ENCODE peak calls at places on chromosomes 13 and 19, in seven cellular contexts. T, N, H, U, L, W and I are unnamed samples. For H3K27me3 and H3K9me3, the result is how much of the 10 kb centered on the place peaks cover.

GRCh38 chr19:29878973-29879654 is 62.9 kb upstream of the URI1 start:
- DNase-seq in W (no peak), H (no peak), U (no peak), T (no peak), N (no peak), L (no peak), I (peak)

GRCh38 chr13:49840266-49840665 is 47.8 kb upstream of the KPNA3 start:
- DNase-seq in W (no peak), L (no peak), U (no peak), T (no peak), N (no peak), H (no peak), I (no peak)

GRCh38 chr13:49649244-49649962 is 21.1 kb downstream of the ARL11 start:
- DNase-seq in N (no peak), W (no peak), L (no peak), H (no peak), T (no peak), U (no peak), I (no peak)

GRCh38 chr13:94351292-94352000 is 128.0 kb downstream of the DCT start:
- DNase-seq in W (no peak), H (no peak), T (no peak), U (no peak), N (no peak), L (no peak), I (no peak)

GRCh38 chr19:15379996-15380647 is 535 bp upstream of the AKAP8 start:
- DNase-seq in N (peak), L (no peak), W (peak), T (no peak), U (peak), H (peak), I (no peak)

GRCh38 chr13:76991432-76991795 is 467 bp upstream of the CLN5 start:
- DNase-seq in T (peak), L (no peak), W (peak), U (no peak), H (peak), N (peak), I (no peak)

GRCh38 chr13:102651392-102651791 is 43.5 kb downstream of the METTL21C start:
- DNase-seq in L (no peak), T (no peak), H (no peak), U (no peak), W (no peak), N (no peak), I (no peak)

GRCh38 chr19:45352914-45353796 is 12.6 kb downstream of the KLC3 start:
- DNase-seq in T (no peak), H (no peak), U (no peak), L (no peak), W (no peak), N (no peak), I (no peak)

GRCh38 chr13:73938375-73939070 is 195.7 kb downstream of the KLF12 start:
- DNase-seq in W (no peak), L (no peak), U (no peak), T (no peak), N (no peak), H (no peak), I (no peak)

GRCh38 chr13:99237981-99238662 is 20.1 kb downstream of the GPR18 start:
- DNase-seq in U (no peak), H (no peak), T (no peak), N (no peak), W (no peak), L (no peak), I (no peak)

GRCh38 chr13:33767140-33767539 is 50.8 kb upstream of the RFC3 start:
- DNase-seq in W (no peak), N (no peak), H (no peak), T (no peak), L (no peak), U (no peak), I (no peak)

GRCh38 chr13:93963266-93964131 is 516.0 kb downstream of the DCT start:
- DNase-seq in N (no peak), H (no peak), U (no peak), L (no peak), T (no peak), W (no peak), I (no peak)

GRCh38 chr19:12954150-12954962 is 2.7 kb downstream of the GADD45GIP1 start:
- DNase-seq in U (no peak), W (no peak), N (no peak), T (no peak), H (no peak), L (no peak), I (no peak)

GRCh38 chr13:105735269-105735668 is 800.2 kb downstream of the EFNB2 start:
- DNase-seq in W (no peak), N (no peak), U (no peak), T (no peak), L (no peak), H (no peak), I (no peak)

GRCh38 chr13:24036115-24036514 is 124.4 kb upstream of the SPATA13 start:
- DNase-seq in H (no peak), N (no peak), U (no peak), W (no peak), L (no peak), T (no peak), I (no peak)

GRCh38 chr13:113935081-113935511 is 38.8 kb downstream of the C13orf46 start:
- DNase-seq in W (no peak), U (no peak), T (no peak), N (peak), L (no peak), H (no peak), I (no peak)

GRCh38 chr13:84994582-84994981 is 804.6 kb downstream of the SLITRK6 start:
- DNase-seq in W (no peak), T (no peak), H (no peak), L (no peak), U (no peak), N (no peak), I (no peak)

GRCh38 chr13:27619711-27620376 is 485 bp downstream of the LNX2 start:
- DNase-seq in T (no peak), W (no peak), H (peak), L (no peak), U (peak), N (peak), I (peak)

GRCh38 chr13:34863360-34864135 is 78.5 kb upstream of the NBEA start:
- DNase-seq in W (no peak), L (no peak), U (no peak), H (no peak), T (no peak), N (no peak), I (no peak)

GRCh38 chr19:35718345-35719041 is 690 bp downstream of the KMT2B start:
- DNase-seq in H (peak), T (no peak), U (no peak), L (peak), W (peak), N (peak), I (no peak)

GRCh38 chr13:20360835-20361412 is 128.8 kb upstream of the GJB6 start:
- DNase-seq in T (no peak), W (no peak), N (no peak), H (no peak), L (no peak), U (no peak), I (no peak)

GRCh38 chr13:59444210-59444857 is 719.4 kb downstream of the DIAPH3 start:
- DNase-seq in N (no peak), U (no peak), H (no peak), T (no peak), L (no peak), W (no peak), I (no peak)

GRCh38 chr19:38900220-38900629 is 456 bp downstream of the NFKBIB start:
- DNase-seq in U (no peak), N (no peak), T (no peak), W (no peak), L (no peak), H (no peak), I (no peak)

GRCh38 chr19:49679832-49680472 is 2.9 kb downstream of the PRMT1 start:
- DNase-seq in W (no peak), U (no peak), N (no peak), H (no peak), L (no peak), T (no peak), I (no peak)

GRCh38 chr13:113670541-113670940 is 3.5 kb downstream of the GRK1 start:
- DNase-seq in H (peak), U (no peak), L (no peak), N (peak), W (peak), T (no peak), I (no peak)

GRCh38 chr13:50244913-50245574 is 229.8 kb downstream of the KCNRG start:
- DNase-seq in T (peak), H (no peak), U (no peak), N (no peak), W (peak), L (no peak), I (no peak)

GRCh38 chr13:97371486-97372109 is 62.4 kb upstream of the RAP2A start:
- DNase-seq in W (no peak), L (no peak), H (no peak), N (no peak), U (no peak), T (no peak), I (no peak)

GRCh38 chr13:94309997-94310842 is 169.3 kb downstream of the DCT start:
- DNase-seq in H (no peak), W (no peak), N (no peak), U (no peak), T (no peak), L (no peak), I (no peak)

GRCh38 chr13:49635599-49636433 is 7.5 kb downstream of the ARL11 start:
- DNase-seq in W (peak), H (no peak), U (no peak), T (peak), N (no peak), L (no peak), I (no peak)

GRCh38 chr13:29125145-29125933 is 305.2 kb downstream of the MTUS2 start:
- DNase-seq in U (no peak), W (no peak), T (no peak), N (no peak), L (no peak), H (no peak), I (no peak)

GRCh38 chr13:72726721-72727416 is 560 bp downstream of the MZT1 start:
- DNase-seq in N (no peak), H (peak), T (no peak), U (no peak), L (peak), W (peak), I (no peak)

GRCh38 chr13:98083936-98084335 is 59.0 kb upstream of the FARP1 start:
- DNase-seq in N (no peak), W (no peak), T (no peak), H (no peak), U (no peak), L (no peak), I (no peak)

GRCh38 chr19:39937094-39937493 is 2.7 kb upstream of the FCGBP start:
- DNase-seq in W (no peak), U (no peak), L (no peak), T (peak), H (no peak), N (no peak), I (no peak)

GRCh38 chr13:41919031-41919740 is 41.7 kb downstream of the VWA8 start:
- DNase-seq in L (no peak), N (no peak), H (no peak), W (no peak), U (no peak), T (no peak), I (no peak)

GRCh38 chr13:94683426-94683825 is 28.9 kb downstream of the SOX21 start:
- DNase-seq in N (no peak), T (no peak), W (no peak), U (no peak), L (no peak), H (no peak), I (no peak)

GRCh38 chr13:85608255-85608829 is 190.9 kb downstream of the SLITRK6 start:
- DNase-seq in H (no peak), L (no peak), W (no peak), T (no peak), U (no peak), N (no peak), I (no peak)

GRCh38 chr13:99991013-99991805 is 9.6 kb downstream of the ZIC2 start:
- DNase-seq in T (no peak), L (no peak), W (no peak), U (no peak), H (no peak), N (no peak), I (no peak)

GRCh38 chr19:33804021-33804799 is 7.5 kb downstream of the KCTD15 start:
- DNase-seq in T (no peak), U (peak), W (peak), N (peak), H (peak), L (peak), I (no peak)

GRCh38 chr13:28375250-28375930 is 119.5 kb downstream of the FLT1 start:
- DNase-seq in N (no peak), W (no peak), T (no peak), H (no peak), U (no peak), L (no peak), I (no peak)

GRCh38 chr19:48391100-48392005 is at the start of gene KDELR1:
- DNase-seq in N (peak), H (peak), U (peak), W (peak), L (peak), T (no peak), I (peak)
- TF ChIP-seq POLR2A in N (peak), H (peak), U (peak), W (no peak), L (peak), T (peak), I (peak)

DNA sequence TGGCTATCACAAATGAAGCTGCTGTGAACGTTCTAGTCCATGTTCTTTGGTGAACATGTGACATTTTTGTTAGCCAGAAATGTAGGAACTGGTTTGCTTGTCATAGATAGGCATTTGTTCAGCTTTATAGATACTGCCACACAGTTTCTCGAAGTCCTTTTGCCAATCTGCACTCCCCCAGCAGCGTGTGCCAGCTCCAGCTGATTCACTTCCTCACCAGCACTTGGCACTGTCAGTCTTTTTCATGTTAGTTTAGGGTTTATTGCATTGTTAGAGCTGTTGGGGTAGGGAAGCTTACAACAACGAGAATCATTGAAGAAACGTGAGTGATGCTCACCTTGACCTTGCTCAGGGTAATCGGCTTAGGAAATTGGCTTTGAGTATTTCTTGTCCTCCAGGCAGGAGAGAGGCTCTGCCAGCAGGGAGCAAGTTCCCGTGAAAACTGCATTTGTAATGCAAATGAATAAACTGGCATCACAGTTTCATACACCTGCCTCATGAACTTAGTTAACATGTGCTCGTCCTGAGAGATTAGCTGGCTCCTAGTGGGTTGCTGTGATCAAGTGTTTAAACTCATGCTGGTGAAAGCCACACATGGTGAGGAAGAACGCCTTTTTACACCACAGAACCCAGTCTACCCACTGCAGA is 83.9 kb downstream of the ING1 start:
- DNase-seq in T (no peak), N (no peak), U (no peak), H (no peak), L (no peak), W (no peak), I (no peak)
- H3K27me3 ChIP-seq in T (under half), N (under half), U (under half), H (under half), L (under half), W (under half), I (under half)

GRCh38 chr19:19711306-19711933 is 21.5 kb downstream of the ZNF14 start:
- DNase-seq in T (no peak), L (no peak), W (no peak), N (no peak), H (no peak), U (no peak), I (no peak)
- H3K9me3 ChIP-seq in T (half or more), L (under half), W (half or more), N (half or more), H (half or more), U (under half), I (half or more)

DNA sequence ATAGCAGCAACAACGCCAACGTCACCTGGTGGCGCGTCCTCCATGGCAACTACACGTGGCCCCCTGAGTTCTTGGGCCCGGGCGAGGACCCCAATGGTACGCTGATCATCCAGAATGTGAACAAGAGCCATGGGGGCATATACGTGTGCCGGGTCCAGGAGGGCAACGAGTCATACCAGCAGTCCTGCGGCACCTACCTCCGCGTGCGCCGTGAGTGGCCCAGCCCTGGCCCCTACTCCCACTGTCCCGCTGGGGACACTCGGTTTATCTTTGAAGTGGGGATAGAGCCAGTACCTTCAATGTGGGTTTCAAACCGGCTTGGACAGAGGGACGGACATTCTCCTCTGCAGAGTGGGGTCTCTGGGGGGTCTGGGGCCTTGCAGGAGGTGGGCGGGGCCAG is 2.0 kb downstream of the CD79A start:
- DNase-seq in N (no peak), L (no peak), U (no peak), T (no peak), W (no peak), H (no peak), I (no peak)
- TF ChIP-seq POLR2A in N (no peak), L (no peak), U (no peak), T (no peak), W (no peak), H (no peak), I (no peak)

GRCh38 chr19:32238076-32238475 is 107.3 kb upstream of the ZNF507 start:
- DNase-seq in W (no peak), L (no peak), N (no peak), U (no peak), T (no peak), H (no peak), I (no peak)
- H3K27me3 ChIP-seq in W (under half), L (under half), N (under half), U (under half), T (under half), H (under half), I (under half)

GRCh38 chr19:57293719-57294118 is 13.4 kb downstream of the ZNF460 start:
- DNase-seq in H (no peak), T (no peak), L (no peak), W (no peak), N (no peak), U (no peak), I (no peak)

GRCh38 chr19:57288373-57288772 is 8.1 kb downstream of the ZNF460 start:
- DNase-seq in U (no peak), L (no peak), T (no peak), H (no peak), N (no peak), W (no peak), I (no peak)

DNA sequence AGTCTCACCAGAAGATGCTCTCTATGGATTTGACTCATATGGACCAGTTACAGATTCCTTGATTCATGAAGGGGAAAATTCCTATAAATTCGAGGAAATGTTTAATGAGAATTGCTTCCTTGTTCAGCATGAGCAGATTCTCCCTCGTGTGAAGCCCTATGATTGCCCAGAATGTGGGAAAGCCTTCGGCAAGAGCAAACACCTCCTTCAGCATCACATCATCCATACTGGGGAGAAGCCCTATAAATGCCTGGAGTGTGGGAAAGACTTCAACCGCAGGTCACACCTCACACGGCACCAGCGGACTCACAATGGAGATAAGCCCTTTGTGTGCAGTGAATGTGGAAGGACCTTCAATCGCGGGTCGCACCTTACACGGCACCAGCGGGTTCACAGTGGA is 10.7 kb downstream of the ZNF460 start:
- DNase-seq in N (no peak), W (no peak), L (no peak), H (no peak), T (no peak), U (no peak), I (no peak)
- H3K9me3 ChIP-seq in N (half or more), W (under half), L (under half), H (under half), T (under half), U (under half), I (under half)

GRCh38 chr13:36999054-36999927 is at the start of gene ALG5:
- DNase-seq in T (peak), W (peak), H (peak), U (peak), N (peak), L (peak), I (peak)
- TF ChIP-seq POLR2A in T (peak), W (no peak), H (peak), U (peak), N (peak), L (peak), I (peak)

GRCh38 chr19:41688687-41689086 is 617 bp upstream of the CEACAM7 start:
- DNase-seq in W (no peak), T (no peak), L (no peak), U (no peak), N (no peak), H (no peak), I (no peak)
- H3K27me3 ChIP-seq in W (half or more), T (under half), L (under half), U (under half), N (under half), H (under half), I (under half)

DNA sequence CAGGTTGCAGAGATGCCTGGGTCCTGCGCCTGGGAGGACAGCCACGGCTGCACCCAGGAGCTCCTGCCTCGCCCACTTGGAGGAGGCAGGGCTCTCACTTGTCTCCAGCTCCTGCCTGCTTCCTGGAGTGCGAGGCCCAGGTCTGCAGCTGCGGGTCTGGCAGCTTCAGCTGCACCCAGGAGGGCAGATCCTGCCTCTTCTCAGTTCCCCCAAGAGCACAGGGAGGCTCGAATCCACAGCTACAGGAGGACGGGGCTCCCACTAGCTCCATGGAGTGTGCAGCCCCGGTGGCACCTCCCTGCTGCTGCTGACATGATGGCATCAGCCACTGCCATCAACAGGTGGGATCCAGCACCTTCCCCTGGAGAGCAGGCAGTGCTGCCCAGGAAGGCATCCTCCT is 4.5 kb downstream of the ZNF554 start:
- DNase-seq in N (no peak), H (no peak), U (no peak), L (no peak), W (no peak), T (no peak), I (no peak)
- H3K9me3 ChIP-seq in N (under half), H (under half), U (under half), L (under half), W (under half), T (under half), I (under half)